ENCODE peak calls at places on chromosomes 13 and 19, in six cellular contexts. D is PC-3; Y is nephron progenitor cell; X is C1 segment of cervical spinal cord; F is activated naive CD4-positive, alpha-beta T cell treated with anti-CD3 and anti-CD28 coated beads for 36 hours; L is T-cell. K is an unnamed sample.

GRCh38 chr13:94550030-94550738 is 45.8 kb downstream of the TGDS start:
- DNase-seq in D (peak; percentile 35), L (no peak), Y (no peak), X (no peak), F (no peak), K (no peak)

GRCh38 chr19:17479325-17479791 is 9.0 kb downstream of the SLC27A1 start:
- DNase-seq in F (no peak), X (peak; percentile 85), Y (no peak), D (no peak), L (no peak), K (no peak)

GRCh38 chr19:18227781-18228271 is 1.6 kb upstream of the PDE4C start:
- DNase-seq in L (no peak), D (no peak), F (no peak), X (no peak), Y (no peak), K (no peak)

GRCh38 chr19:5536337-5536894 is 31.3 kb downstream of the TINCR start:
- DNase-seq in D (peak; percentile 48), F (no peak), L (no peak), X (peak; percentile 37), Y (peak; percentile 82), K (no peak)

GRCh38 chr13:60583911-60584753 is 187.1 kb downstream of the TDRD3 start:
- DNase-seq in F (peak; percentile 4), X (peak; percentile 5), L (no peak), D (peak; percentile 26), Y (no peak), K (peak; percentile 20)

GRCh38 chr19:57016076-57016475 is 103.7 kb upstream of the USP29 start:
- DNase-seq in X (no peak), F (no peak), D (no peak), L (no peak), Y (no peak), K (no peak)

GRCh38 chr19:39983695-39984302 is 12.8 kb downstream of the PSMC4 start:
- DNase-seq in X (no peak), Y (no peak), F (no peak), L (no peak), D (no peak), K (no peak)

GRCh38 chr19:4721196-4721595 is 2.4 kb downstream of the DPP9 start:
- DNase-seq in Y (no peak), X (no peak), D (no peak), L (no peak), F (no peak), K (no peak)

GRCh38 chr19:49020931-49021895 is 2.9 kb downstream of the CGB3 start:
- DNase-seq in X (no peak), Y (peak; percentile 26), L (no peak), F (no peak), D (peak; percentile 26), K (peak; percentile 35)

GRCh38 chr19:17686592-17687042 is 1.5 kb downstream of the UNC13A start:
- DNase-seq in L (no peak), F (no peak), X (peak; percentile 5), D (peak; percentile 39), Y (peak; percentile 41), K (peak; percentile 21)

GRCh38 chr19:50967924-50968708 is 1.3 kb downstream of the KLK6 start:
- DNase-seq in F (no peak), D (peak; percentile 25), L (no peak), Y (peak; percentile 32), X (peak; percentile 31), K (no peak)

GRCh38 chr13:28161370-28161769 is 23.0 kb downstream of the PAN3 start:
- DNase-seq in X (no peak), L (no peak), F (no peak), Y (no peak), D (no peak), K (no peak)